ENCODE peak calls at places on chromosomes 11 and 22, in four cellular contexts. One of them, this sample, is unnamed.

GRCh38 chr11:122977455-122978302 is 4.0 kb downstream of the BSX start:
- DNase-seq in HuH-7.5: no peak
- DNase-seq in AG08395: no peak
- DNase-seq in SW480: no peak
- DNase-seq in this sample: no peak

GRCh38 chr11:42974510-42974909 is 337.3 kb upstream of the API5 start:
- DNase-seq in HuH-7.5: no peak
- DNase-seq in AG08395: no peak
- DNase-seq in SW480: no peak
- DNase-seq in this sample: no peak

GRCh38 chr11:69888671-69889076 is 69.5 kb upstream of the FGF3 start:
- DNase-seq in HuH-7.5: peak
- DNase-seq in AG08395: peak
- DNase-seq in SW480: peak
- DNase-seq in this sample: peak

GRCh38 chr11:95363710-95364109 is 132.7 kb upstream of the SESN3 start:
- DNase-seq in HuH-7.5: no peak
- DNase-seq in AG08395: no peak
- DNase-seq in SW480: no peak
- DNase-seq in this sample: no peak

GRCh38 chr22:21032037-21032842 is at the start of gene SLC7A4:
- DNase-seq in HuH-7.5: no peak
- DNase-seq in AG08395: no peak
- DNase-seq in SW480: peak
- DNase-seq in this sample: no peak

GRCh38 chr11:94184861-94185260 is 56.2 kb downstream of the PANX1 start:
- DNase-seq in HuH-7.5: no peak
- DNase-seq in AG08395: no peak
- DNase-seq in SW480: no peak
- DNase-seq in this sample: no peak

GRCh38 chr11:15493066-15493465 is 378.3 kb downstream of the INSC start:
- DNase-seq in HuH-7.5: no peak
- DNase-seq in AG08395: no peak
- DNase-seq in SW480: peak
- DNase-seq in this sample: no peak

GRCh38 chr11:118497831-118498230 is 29.4 kb upstream of the TTC36 start:
- DNase-seq in HuH-7.5: no peak
- DNase-seq in AG08395: peak
- DNase-seq in SW480: peak
- DNase-seq in this sample: no peak

GRCh38 chr11:117830072-117830471 is 5.5 kb upstream of the FXYD2 start:
- DNase-seq in HuH-7.5: no peak
- DNase-seq in AG08395: no peak
- DNase-seq in SW480: no peak
- DNase-seq in this sample: no peak

GRCh38 chr22:19291218-19291579 is 320 bp downstream of the CLTCL1 start:
- DNase-seq in HuH-7.5: no peak
- DNase-seq in AG08395: peak
- DNase-seq in SW480: peak
- DNase-seq in this sample: no peak

GRCh38 chr22:17739196-17739975 is 34.9 kb downstream of the BID start:
- DNase-seq in HuH-7.5: no peak
- DNase-seq in AG08395: no peak
- DNase-seq in SW480: no peak
- DNase-seq in this sample: no peak

GRCh38 chr11:120652705-120653335 is 141.3 kb downstream of the GRIK4 start:
- DNase-seq in HuH-7.5: no peak
- DNase-seq in AG08395: no peak
- DNase-seq in SW480: no peak
- DNase-seq in this sample: no peak

GRCh38 chr11:74492084-74492483 is 1.4 kb downstream of the LIPT2 start:
- DNase-seq in HuH-7.5: no peak
- DNase-seq in AG08395: no peak
- DNase-seq in SW480: no peak
- DNase-seq in this sample: no peak

GRCh38 chr22:39712081-39712480 is 141.5 kb downstream of the CACNA1I start:
- DNase-seq in HuH-7.5: no peak
- DNase-seq in AG08395: no peak
- DNase-seq in SW480: no peak
- DNase-seq in this sample: no peak

GRCh38 chr22:34669001-34669400 is 397.0 kb upstream of the ISX start:
- DNase-seq in HuH-7.5: no peak
- DNase-seq in AG08395: peak
- DNase-seq in SW480: no peak
- DNase-seq in this sample: no peak

GRCh38 chr11:95569207-95569606 is 220.4 kb downstream of the FAM76B start:
- DNase-seq in HuH-7.5: no peak
- DNase-seq in AG08395: no peak
- DNase-seq in SW480: no peak
- DNase-seq in this sample: no peak

GRCh38 chr11:95149659-95150294 is 60.1 kb downstream of the ENDOD1 start:
- DNase-seq in HuH-7.5: no peak
- DNase-seq in AG08395: no peak
- DNase-seq in SW480: peak
- DNase-seq in this sample: no peak

GRCh38 chr11:69646493-69647201 is 5.7 kb downstream of the CCND1 start:
- DNase-seq in HuH-7.5: no peak
- DNase-seq in AG08395: no peak
- DNase-seq in SW480: peak
- DNase-seq in this sample: no peak

GRCh38 chr11:47177846-47178245 is 1.2 kb upstream of the ARFGAP2 start:
- DNase-seq in HuH-7.5: no peak
- DNase-seq in AG08395: no peak
- DNase-seq in SW480: no peak
- DNase-seq in this sample: no peak

GRCh38 chr11:57597971-57598830 is 716 bp downstream of the SERPING1 start:
- DNase-seq in HuH-7.5: peak
- DNase-seq in AG08395: peak
- DNase-seq in SW480: no peak
- DNase-seq in this sample: no peak

GRCh38 chr11:44507491-44507890 is 58.0 kb upstream of the CD82 start:
- DNase-seq in HuH-7.5: no peak
- DNase-seq in AG08395: no peak
- DNase-seq in SW480: no peak
- DNase-seq in this sample: no peak

GRCh38 chr11:8039530-8040260 is 41.3 kb upstream of the TUB start:
- DNase-seq in HuH-7.5: no peak
- DNase-seq in AG08395: no peak
- DNase-seq in SW480: no peak
- DNase-seq in this sample: no peak

GRCh38 chr11:87602776-87603175 is 565.0 kb downstream of the TMEM135 start:
- DNase-seq in HuH-7.5: no peak
- DNase-seq in AG08395: no peak
- DNase-seq in SW480: no peak
- DNase-seq in this sample: no peak

GRCh38 chr11:125662689-125663088 is 18.0 kb downstream of the ACRV1 start:
- DNase-seq in HuH-7.5: no peak
- DNase-seq in AG08395: no peak
- DNase-seq in SW480: no peak
- DNase-seq in this sample: no peak

GRCh38 chr11:103659743-103660142 is 376.7 kb upstream of the DDI1 start:
- DNase-seq in HuH-7.5: no peak
- DNase-seq in AG08395: no peak
- DNase-seq in SW480: no peak
- DNase-seq in this sample: no peak

This sample was measured in A549.